ENCODE peak calls at places on chromosome 11, in six cellular contexts. One of them, this sample, is unnamed. For H3K4me1, the result is how much of the 10 kb centered on the place peaks cover.

GRCh38 chr11:35487532-35488078 is 37.8 kb downstream of the PAMR1 start:
- DNase-seq in uterus: peak
- DNase-seq in CD8-positive, alpha-beta memory T cell: no peak
- DNase-seq in PC-9: no peak
- DNase-seq in A549: no peak
- DNase-seq in right atrium auricular region: peak
- DNase-seq in this sample: no peak

GRCh38 chr11:133835258-133836075 is 9.8 kb downstream of the SPATA19 start:
- DNase-seq in CD8-positive, alpha-beta memory T cell: no peak
- DNase-seq in PC-9: peak
- DNase-seq in uterus: no peak
- DNase-seq in A549: peak
- DNase-seq in right atrium auricular region: no peak
- DNase-seq in this sample: no peak

GRCh38 chr11:84045146-84045545 is 759.0 kb upstream of the CCDC90B start:
- DNase-seq in uterus: no peak
- DNase-seq in A549: no peak
- DNase-seq in CD8-positive, alpha-beta memory T cell: no peak
- DNase-seq in PC-9: no peak
- DNase-seq in right atrium auricular region: no peak
- DNase-seq in this sample: no peak

GRCh38 chr11:66996609-66997273 is 21.6 kb downstream of the C11orf86 start:
- DNase-seq in right atrium auricular region: peak
- DNase-seq in A549: no peak
- DNase-seq in CD8-positive, alpha-beta memory T cell: no peak
- DNase-seq in uterus: no peak
- DNase-seq in PC-9: peak
- DNase-seq in this sample: no peak

GRCh38 chr11:1050581-1051355 is 14.2 kb upstream of the MUC6 start:
- DNase-seq in right atrium auricular region: no peak
- DNase-seq in uterus: no peak
- DNase-seq in A549: peak
- DNase-seq in CD8-positive, alpha-beta memory T cell: peak
- DNase-seq in PC-9: peak
- DNase-seq in this sample: no peak

GRCh38 chr11:103281301-103281700 is 172.1 kb downstream of the DYNC2H1 start:
- DNase-seq in PC-9: peak
- DNase-seq in CD8-positive, alpha-beta memory T cell: no peak
- DNase-seq in right atrium auricular region: no peak
- DNase-seq in A549: no peak
- DNase-seq in uterus: no peak
- DNase-seq in this sample: no peak

GRCh38 chr11:61454520-61454919 is 24.6 kb downstream of the SDHAF2 start:
- DNase-seq in uterus: no peak
- DNase-seq in right atrium auricular region: no peak
- DNase-seq in A549: no peak
- DNase-seq in PC-9: no peak
- DNase-seq in CD8-positive, alpha-beta memory T cell: no peak
- DNase-seq in this sample: no peak

GRCh38 chr11:8756201-8756600 is 73.6 kb downstream of the RPL27A start:
- DNase-seq in PC-9: no peak
- DNase-seq in uterus: no peak
- DNase-seq in A549: no peak
- DNase-seq in CD8-positive, alpha-beta memory T cell: no peak
- DNase-seq in right atrium auricular region: no peak
- DNase-seq in this sample: no peak

GRCh38 chr11:13463779-13464290 is 813 bp upstream of the BTBD10 start:
- DNase-seq in uterus: no peak
- DNase-seq in CD8-positive, alpha-beta memory T cell: no peak
- DNase-seq in right atrium auricular region: no peak
- DNase-seq in A549: peak
- DNase-seq in PC-9: no peak
- DNase-seq in this sample: no peak

GRCh38 chr11:18677560-18677959 is 21.0 kb upstream of the TMEM86A start:
- DNase-seq in CD8-positive, alpha-beta memory T cell: peak
- DNase-seq in PC-9: peak
- DNase-seq in A549: no peak
- DNase-seq in uterus: no peak
- DNase-seq in right atrium auricular region: no peak
- DNase-seq in this sample: no peak

GRCh38 chr11:559712-560304 is 730 bp downstream of the LMNTD2 start:
- DNase-seq in PC-9: no peak
- DNase-seq in A549: no peak
- DNase-seq in uterus: no peak
- DNase-seq in right atrium auricular region: no peak
- DNase-seq in CD8-positive, alpha-beta memory T cell: peak
- DNase-seq in this sample: no peak

GRCh38 chr11:68328374-68329091 is 16.1 kb downstream of the LRP5 start:
- DNase-seq in PC-9: no peak
- DNase-seq in A549: no peak
- DNase-seq in uterus: peak
- DNase-seq in CD8-positive, alpha-beta memory T cell: no peak
- DNase-seq in right atrium auricular region: no peak
- DNase-seq in this sample: no peak

GRCh38 chr11:131579932-131580387 is 209.5 kb downstream of the NTM start:
- DNase-seq in right atrium auricular region: no peak
- DNase-seq in uterus: no peak
- DNase-seq in PC-9: no peak
- DNase-seq in A549: peak
- DNase-seq in CD8-positive, alpha-beta memory T cell: no peak
- DNase-seq in this sample: no peak

GRCh38 chr11:121394785-121395184 is 57.3 kb upstream of the SORL1 start:
- DNase-seq in right atrium auricular region: no peak
- DNase-seq in uterus: no peak
- DNase-seq in PC-9: no peak
- DNase-seq in CD8-positive, alpha-beta memory T cell: no peak
- DNase-seq in A549: no peak
- DNase-seq in this sample: no peak

GRCh38 chr11:18367431-18367830 is 26.9 kb upstream of the LDHA start:
- DNase-seq in PC-9: no peak
- DNase-seq in A549: no peak
- DNase-seq in uterus: no peak
- DNase-seq in right atrium auricular region: no peak
- DNase-seq in CD8-positive, alpha-beta memory T cell: no peak
- DNase-seq in this sample: no peak

GRCh38 chr11:67032830-67033555 is 10.1 kb downstream of the SYT12 start:
- DNase-seq in right atrium auricular region: peak
- DNase-seq in PC-9: peak
- DNase-seq in CD8-positive, alpha-beta memory T cell: no peak
- DNase-seq in A549: peak
- DNase-seq in uterus: peak
- DNase-seq in this sample: peak

GRCh38 chr11:122732342-122733300 is 77.1 kb downstream of the UBASH3B start:
- DNase-seq in PC-9: no peak
- DNase-seq in A549: no peak
- DNase-seq in CD8-positive, alpha-beta memory T cell: no peak
- DNase-seq in right atrium auricular region: no peak
- DNase-seq in uterus: no peak
- DNase-seq in this sample: no peak
- H3K27ac ChIP-seq in PC-9: no peak
- H3K27ac ChIP-seq in A549: peak
- H3K27ac ChIP-seq in CD8-positive, alpha-beta memory T cell: no peak
- H3K27ac ChIP-seq in right atrium auricular region: no peak
- H3K27ac ChIP-seq in uterus: no peak
- H3K27ac ChIP-seq in this sample: no peak

DNA sequence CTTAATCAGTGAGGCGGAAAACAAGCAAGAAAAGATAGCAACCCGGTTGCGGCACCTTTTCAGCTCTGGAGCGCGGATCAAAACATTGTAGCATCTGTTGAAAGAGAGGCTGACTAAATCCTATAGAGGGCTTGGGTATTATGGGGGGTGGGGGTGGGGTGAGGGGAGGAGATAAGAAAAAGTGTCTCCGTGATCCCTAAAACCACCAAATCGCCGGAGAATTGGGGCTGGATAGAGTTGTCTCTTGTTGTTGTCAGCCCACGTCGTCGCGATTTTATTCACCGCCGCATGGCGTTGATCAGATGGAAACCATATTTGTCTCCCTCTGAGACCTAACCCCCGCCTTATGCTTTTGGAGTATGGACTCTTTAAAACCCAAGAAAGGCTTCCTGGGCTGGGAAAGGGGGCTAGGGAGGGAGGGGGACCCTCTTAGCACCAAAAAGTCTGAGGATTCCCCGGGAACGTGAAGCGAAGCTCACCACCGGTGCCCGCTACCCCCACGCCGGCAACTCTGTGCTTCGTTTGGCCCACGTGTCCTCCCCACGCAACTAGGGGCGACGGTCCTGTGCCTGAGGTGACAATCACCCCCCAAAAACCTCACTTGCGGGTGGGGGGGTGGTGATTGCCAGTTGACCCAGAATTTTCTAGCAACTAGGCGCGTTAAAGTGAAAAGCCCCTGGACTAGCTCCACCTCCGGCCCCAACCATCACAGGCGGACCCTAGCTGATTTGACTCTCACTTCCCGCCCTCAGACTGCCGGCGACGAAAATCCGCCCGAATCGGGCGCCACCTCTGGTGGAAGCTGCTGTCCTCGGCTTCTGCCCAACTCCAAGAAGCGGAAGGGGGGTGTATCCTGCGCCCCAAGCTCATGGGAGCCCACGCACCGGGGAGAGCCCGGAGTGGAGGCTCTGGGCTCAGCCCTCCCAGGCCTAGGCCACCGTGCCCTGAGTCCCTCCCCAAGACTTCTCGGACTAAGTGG is 12.8 kb downstream of the PAX6 start:
- DNase-seq in PC-9: no peak
- DNase-seq in A549: no peak
- DNase-seq in CD8-positive, alpha-beta memory T cell: no peak
- DNase-seq in uterus: no peak
- DNase-seq in right atrium auricular region: no peak
- DNase-seq in this sample: no peak
- H3K4me3 ChIP-seq in PC-9: no peak
- H3K4me3 ChIP-seq in A549: no peak
- H3K4me3 ChIP-seq in CD8-positive, alpha-beta memory T cell: no peak
- H3K4me3 ChIP-seq in uterus: no peak
- H3K4me3 ChIP-seq in right atrium auricular region: no peak
- H3K4me3 ChIP-seq in this sample: peak

GRCh38 chr11:111361874-111362273 is 17.2 kb downstream of the POU2AF1 start:
- DNase-seq in A549: no peak
- DNase-seq in uterus: no peak
- DNase-seq in PC-9: peak
- DNase-seq in CD8-positive, alpha-beta memory T cell: no peak
- DNase-seq in right atrium auricular region: no peak
- DNase-seq in this sample: no peak
- H3K4me1 ChIP-seq in A549: under half
- H3K4me1 ChIP-seq in uterus: under half
- H3K4me1 ChIP-seq in PC-9: under half
- H3K4me1 ChIP-seq in CD8-positive, alpha-beta memory T cell: under half
- H3K4me1 ChIP-seq in right atrium auricular region: under half
- H3K4me1 ChIP-seq in this sample: under half

GRCh38 chr11:95556011-95556341 is 233.6 kb downstream of the FAM76B start:
- DNase-seq in uterus: no peak
- DNase-seq in A549: no peak
- DNase-seq in CD8-positive, alpha-beta memory T cell: no peak
- DNase-seq in right atrium auricular region: no peak
- DNase-seq in PC-9: no peak
- DNase-seq in this sample: no peak
- H3K27ac ChIP-seq in uterus: peak
- H3K27ac ChIP-seq in A549: no peak
- H3K27ac ChIP-seq in CD8-positive, alpha-beta memory T cell: no peak
- H3K27ac ChIP-seq in right atrium auricular region: no peak
- H3K27ac ChIP-seq in PC-9: no peak
- H3K27ac ChIP-seq in this sample: no peak

DNA sequence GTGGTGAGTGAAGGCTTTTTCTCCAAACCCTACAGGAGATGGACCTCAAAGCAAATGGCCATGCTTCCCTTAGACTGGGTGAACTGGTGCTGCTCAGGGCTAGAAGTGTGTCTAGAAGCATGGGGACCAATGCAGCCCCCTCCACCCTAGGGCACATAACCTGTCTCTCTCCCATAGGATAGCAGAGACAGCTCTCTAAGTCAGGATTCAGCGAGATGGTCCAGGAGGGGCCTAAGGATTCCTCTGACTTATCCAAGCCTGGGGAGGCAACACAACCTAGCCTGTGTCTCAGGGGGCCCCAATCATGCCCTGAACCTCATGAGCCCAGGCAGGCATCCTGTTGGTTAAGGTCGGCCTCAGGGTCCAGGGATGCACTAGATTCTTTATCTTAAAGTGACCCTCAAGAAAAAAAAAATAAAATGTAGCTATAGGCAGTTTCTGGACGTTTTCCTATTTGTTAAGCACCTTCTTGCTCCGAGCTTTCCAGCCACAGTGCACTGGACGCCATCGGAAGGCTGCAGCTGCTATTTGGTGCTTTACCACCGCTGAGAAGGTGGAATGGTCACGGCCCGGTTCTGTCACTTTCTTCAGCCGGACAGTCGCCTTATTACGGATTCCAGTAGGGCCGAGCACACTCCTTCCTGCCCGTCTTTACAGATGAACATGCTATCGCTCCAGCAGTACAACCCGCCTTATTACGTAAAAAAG is 5.0 kb upstream of the CCND1 start:
- DNase-seq in A549: no peak
- DNase-seq in right atrium auricular region: no peak
- DNase-seq in PC-9: no peak
- DNase-seq in CD8-positive, alpha-beta memory T cell: no peak
- DNase-seq in uterus: no peak
- DNase-seq in this sample: no peak
- H3K4me3 ChIP-seq in A549: peak
- H3K4me3 ChIP-seq in right atrium auricular region: peak
- H3K4me3 ChIP-seq in PC-9: peak
- H3K4me3 ChIP-seq in CD8-positive, alpha-beta memory T cell: no peak
- H3K4me3 ChIP-seq in uterus: peak
- H3K4me3 ChIP-seq in this sample: peak